ENCODE peak calls at places on chromosome X, in seven cellular contexts. V is psoas muscle, S is Peyer's patch, F is cardiac muscle cell, A is hepatocyte, B is suprapubic skin, E is kidney. D is an unnamed sample. For H3K4me1 and H3K9me3, the result is how much of the 10 kb centered on the place peaks cover.

GRCh38 chrX:13189380-13189779 is 130.5 kb downstream of the ATXN3L start:
- DNase-seq in V (no peak), S (no peak), F (no peak), A (no peak), B (no peak), E (no peak), D (no peak)

GRCh38 chrX:110407910-110408545 is 49.4 kb downstream of the RTL9 start:
- DNase-seq in V (no peak), S (peak), F (peak), A (peak), B (no peak), E (no peak), D (peak)

GRCh38 chrX:50469206-50469605 is 1.4 kb downstream of the DGKK start:
- DNase-seq in V (no peak), S (no peak), F (no peak), A (peak), B (no peak), E (no peak), D (no peak)

GRCh38 chrX:13147758-13148157 is 103.3 kb upstream of the FAM9C start:
- DNase-seq in V (no peak), S (no peak), F (no peak), A (no peak), B (no peak), E (no peak), D (peak)

GRCh38 chrX:21266949-21267348 is 107.3 kb upstream of the CNKSR2 start:
- DNase-seq in V (no peak), S (no peak), F (no peak), A (no peak), B (no peak), E (no peak), D (no peak)

GRCh38 chrX:13581554-13581953 is 12.2 kb downstream of the EGFL6 start:
- DNase-seq in V (no peak), S (no peak), F (no peak), A (no peak), B (no peak), E (no peak), D (no peak)

GRCh38 chrX:2691543-2692220 is 587 bp downstream of the CD99 start:
- DNase-seq in V (peak), S (peak), F (peak), A (peak), B (peak), E (peak), D (peak)

GRCh38 chrX:54044126-54044876 is at the start of gene PHF8:
- DNase-seq in V (peak), S (peak), F (peak), A (peak), B (peak), E (peak), D (peak)

GRCh38 chrX:74922922-74923321 is 2.3 kb downstream of the NEXMIF start:
- DNase-seq in V (no peak), S (no peak), F (no peak), A (no peak), B (no peak), E (no peak), D (no peak)

GRCh38 chrX:103800318-103800717 is 23.7 kb downstream of the PLP1 start:
- DNase-seq in V (no peak), S (no peak), F (no peak), A (no peak), B (no peak), E (no peak), D (no peak)

GRCh38 chrX:103309860-103310591 is 764 bp downstream of the BEX2 start:
- DNase-seq in V (no peak), S (no peak), F (peak), A (peak), B (no peak), E (no peak), D (no peak)

GRCh38 chrX:68415289-68415688 is 18.0 kb downstream of the OPHN1 start:
- DNase-seq in V (peak), S (no peak), F (no peak), A (no peak), B (no peak), E (no peak), D (peak)

GRCh38 chrX:154370300-154370881 is 4.0 kb downstream of the FLNA start:
- DNase-seq in V (peak), S (no peak), F (no peak), A (peak), B (no peak), E (peak), D (peak)

GRCh38 chrX:7943600-7944245 is 16.5 kb upstream of the PNPLA4 start:
- DNase-seq in V (no peak), S (no peak), F (no peak), A (no peak), B (no peak), E (no peak), D (no peak)

GRCh38 chrX:65932173-65933084 is 107.5 kb downstream of the VSIG4 start:
- DNase-seq in V (no peak), S (no peak), F (no peak), A (peak), B (no peak), E (no peak), D (peak)

GRCh38 chrX:35104626-35105025 is 162.0 kb downstream of the FAM47B start:
- DNase-seq in V (no peak), S (no peak), F (no peak), A (no peak), B (no peak), E (no peak), D (no peak)

GRCh38 chrX:28189011-28189410 is 207.8 kb upstream of the DCAF8L1 start:
- DNase-seq in V (no peak), S (no peak), F (no peak), A (no peak), B (no peak), E (no peak), D (peak)

GRCh38 chrX:337331-337831 is 18.8 kb upstream of the GTPBP6 start:
- DNase-seq in V (no peak), S (no peak), F (no peak), A (no peak), B (no peak), E (peak), D (no peak)

GRCh38 chrX:43176686-43177085 is 398.7 kb upstream of the PPP1R2C start:
- DNase-seq in V (no peak), S (no peak), F (no peak), A (no peak), B (no peak), E (no peak), D (no peak)

GRCh38 chrX:6432211-6432610 is 102.7 kb downstream of the VCX3A start:
- DNase-seq in V (no peak), S (no peak), F (no peak), A (no peak), B (no peak), E (no peak), D (no peak)

GRCh38 chrX:87409113-87409841 is 108.3 kb upstream of the KLHL4 start:
- DNase-seq in V (peak), S (no peak), F (peak), A (peak), B (no peak), E (peak), D (peak)

GRCh38 chrX:130295519-130296314 is 27.0 kb upstream of the ZNF280C start:
- DNase-seq in V (no peak), S (no peak), F (no peak), A (no peak), B (no peak), E (no peak), D (no peak)

GRCh38 chrX:97267916-97268680 is 384.4 kb downstream of the RPA4 start:
- DNase-seq in V (no peak), S (no peak), F (no peak), A (no peak), B (no peak), E (no peak), D (no peak)

GRCh38 chrX:123077671-123078070 is 106.4 kb upstream of the GRIA3 start:
- DNase-seq in V (no peak), S (no peak), F (no peak), A (no peak), B (no peak), E (no peak), D (peak)

GRCh38 chrX:11626351-11626750 is 39.4 kb downstream of the ARHGAP6 start:
- DNase-seq in V (no peak), S (no peak), F (no peak), A (no peak), B (no peak), E (no peak), D (no peak)

GRCh38 chrX:1595711-1596060 is 4.3 kb downstream of the AKAP17A start:
- DNase-seq in V (no peak), S (no peak), F (no peak), A (no peak), B (no peak), E (no peak), D (no peak)

GRCh38 chrX:19513383-19513782 is 1.9 kb downstream of the MAP3K15 start:
- DNase-seq in V (no peak), S (no peak), F (no peak), A (no peak), B (no peak), E (no peak), D (peak)

GRCh38 chrX:3443186-3443585 is 96.7 kb upstream of the MXRA5 start:
- DNase-seq in V (no peak), S (no peak), F (peak), A (no peak), B (no peak), E (no peak), D (peak)

GRCh38 chrX:82208976-82209375 is 1007.1 kb downstream of the SH3BGRL start:
- DNase-seq in V (no peak), S (no peak), F (no peak), A (no peak), B (no peak), E (no peak), D (no peak)

GRCh38 chrX:54529166-54529558 is 857 bp upstream of the GNL3L start:
- DNase-seq in V (no peak), S (no peak), F (no peak), A (no peak), B (no peak), E (no peak), D (peak)

GRCh38 chrX:64204701-64205440 is 637 bp downstream of the AMER1 start:
- DNase-seq in V (peak), S (peak), F (peak), A (peak), B (no peak), E (no peak), D (peak)

GRCh38 chrX:27336466-27337091 is 126.6 kb downstream of the PPP4R3C start:
- DNase-seq in V (no peak), S (no peak), F (peak), A (peak), B (no peak), E (no peak), D (peak)

GRCh38 chrX:136781180-136781797 is 557 bp upstream of the ARHGEF6 start:
- DNase-seq in V (peak), S (no peak), F (no peak), A (no peak), B (no peak), E (no peak), D (no peak)

GRCh38 chrX:133350751-133351150 is 64.5 kb downstream of the GPC4 start:
- DNase-seq in V (peak), S (no peak), F (no peak), A (peak), B (no peak), E (peak), D (no peak)

GRCh38 chrX:8306296-8306975 is 135.4 kb upstream of the VCX2 start:
- DNase-seq in V (no peak), S (no peak), F (no peak), A (no peak), B (no peak), E (no peak), D (no peak)

GRCh38 chrX:7889138-7889537 is 38.1 kb downstream of the PNPLA4 start:
- DNase-seq in V (no peak), S (no peak), F (no peak), A (no peak), B (no peak), E (no peak), D (no peak)

GRCh38 chrX:71285929-71286328 is 2.5 kb downstream of the NONO start:
- DNase-seq in V (no peak), S (no peak), F (no peak), A (no peak), B (no peak), E (no peak), D (no peak)

GRCh38 chrX:154602766-154603437 is 16.2 kb downstream of the CTAG1B start:
- DNase-seq in V (no peak), S (no peak), F (no peak), A (no peak), B (no peak), E (no peak), D (no peak)

GRCh38 chrX:45775462-45775861 is 574.8 kb upstream of the DIPK2B start:
- DNase-seq in V (no peak), S (no peak), F (no peak), A (no peak), B (no peak), E (no peak), D (peak)

GRCh38 chrX:150085881-150086280 is 147.6 kb upstream of the EOLA2 start:
- DNase-seq in V (no peak), S (no peak), F (no peak), A (no peak), B (no peak), E (no peak), D (no peak)
- H3K4me1 ChIP-seq in V (under half), S (under half), F (under half), A (under half), B (under half), E (under half), D (under half)

GRCh38 chrX:135737361-135738071 is 24.1 kb downstream of the CT45A1 start:
- DNase-seq in V (no peak), S (no peak), F (no peak), A (no peak), B (no peak), E (no peak), D (peak)

GRCh38 chrX:135740683-135741149 is 27.3 kb downstream of the CT45A3 start:
- DNase-seq in V (no peak), S (no peak), F (no peak), A (no peak), B (no peak), E (no peak), D (peak)

DNA sequence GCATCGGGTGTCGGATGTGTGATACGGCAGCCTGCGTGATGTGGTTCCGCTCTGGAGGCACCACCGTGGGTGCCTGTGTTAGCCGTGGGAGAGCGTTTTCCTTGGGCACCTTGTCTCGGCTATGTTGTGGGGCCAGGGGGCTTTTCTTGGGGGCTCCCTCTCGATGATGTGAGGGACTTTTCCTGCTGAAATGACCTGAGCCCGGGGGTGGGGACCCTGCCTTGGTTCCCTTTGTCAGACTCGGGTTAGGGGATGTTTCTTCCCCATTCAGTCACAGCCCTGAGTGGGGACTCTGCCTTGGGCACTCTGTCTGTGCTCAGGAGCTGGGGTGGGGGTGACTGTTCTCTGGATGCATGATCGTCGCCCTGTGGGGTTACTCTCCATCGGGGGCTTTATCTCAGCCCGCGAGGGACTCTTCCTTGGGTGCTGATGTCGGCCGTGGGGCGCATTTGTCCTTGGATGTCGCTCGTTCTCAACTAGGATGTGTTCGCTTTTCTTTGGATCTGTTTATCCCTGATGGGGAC is 26.7 kb downstream of the CT45A3 start:
- DNase-seq in V (no peak), S (no peak), F (no peak), A (no peak), B (no peak), E (peak), D (no peak)
- H3K9me3 ChIP-seq in V (under half), S (under half), F (under half), A (under half), B (under half), E (under half), D (under half)

GRCh38 chrX:149370097-149370496 is 135.0 kb downstream of the IDS start:
- DNase-seq in V (no peak), S (no peak), F (no peak), A (no peak), B (no peak), E (no peak), D (no peak)

GRCh38 chrX:149365552-149365951 is 139.6 kb downstream of the IDS start:
- DNase-seq in V (no peak), S (no peak), F (no peak), A (no peak), B (no peak), E (no peak), D (no peak)

DNA sequence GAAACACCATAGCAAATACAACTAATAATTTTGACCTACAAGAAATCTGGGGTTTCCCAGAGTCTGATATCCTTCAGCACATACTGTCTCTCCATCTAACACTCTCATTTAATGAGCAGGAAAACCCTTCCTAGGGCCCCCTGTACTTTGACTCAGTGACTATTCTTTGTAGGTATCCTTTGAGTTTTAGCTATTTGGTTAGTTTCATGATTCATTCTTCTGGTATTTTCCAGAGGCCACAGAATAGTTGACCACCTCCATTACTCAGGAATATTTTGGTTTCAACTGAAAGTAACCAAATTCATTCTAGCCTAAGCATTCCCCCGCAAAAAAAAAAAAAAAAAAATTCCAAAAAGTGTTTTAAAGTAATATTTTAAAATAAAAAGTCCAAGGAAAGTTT is 140.0 kb downstream of the IDS start:
- DNase-seq in V (no peak), S (no peak), F (no peak), A (no peak), B (no peak), E (no peak), D (no peak)
- H3K4me3 ChIP-seq in V (no peak), S (no peak), F (no peak), A (no peak), B (no peak), E (no peak), D (no peak)

DNA sequence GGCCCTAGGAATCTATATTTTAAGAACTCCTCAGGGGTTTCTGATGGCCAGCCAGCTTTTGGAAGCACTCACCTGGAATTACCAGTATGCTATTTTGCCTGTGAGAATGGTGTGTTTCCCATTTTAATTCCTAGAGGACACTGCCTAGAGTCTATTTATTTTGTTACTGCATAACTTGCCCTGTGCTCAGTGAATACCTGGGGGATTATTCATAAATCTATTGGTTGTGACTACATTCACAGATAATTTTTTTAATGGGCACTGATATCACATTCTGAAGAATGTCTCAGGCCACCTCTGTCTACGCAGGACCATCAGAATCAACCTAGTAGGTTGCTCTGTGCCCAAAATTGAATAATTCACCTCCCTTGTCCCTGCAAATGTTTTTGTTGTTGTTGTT is 6.7 kb downstream of the ARL13A start:
- DNase-seq in V (no peak), S (no peak), F (no peak), A (no peak), B (no peak), E (no peak), D (no peak)
- H3K4me1 ChIP-seq in V (under half), S (under half), F (under half), A (under half), B (under half), E (under half), D (under half)

GRCh38 chrX:38943120-38943519 is 141.9 kb downstream of the MID1IP1 start:
- DNase-seq in V (no peak), S (no peak), F (no peak), A (no peak), B (no peak), E (no peak), D (no peak)
- H3K9me3 ChIP-seq in V (under half), S (under half), F (under half), A (under half), B (under half), E (under half), D (under half)

GRCh38 chrX:94560930-94561329 is 886.9 kb downstream of the FAM133A start:
- DNase-seq in V (no peak), S (no peak), F (no peak), A (no peak), B (no peak), E (no peak), D (no peak)
- H3K4me3 ChIP-seq in V (no peak), S (no peak), F (no peak), A (no peak), B (no peak), E (no peak), D (no peak)

DNA sequence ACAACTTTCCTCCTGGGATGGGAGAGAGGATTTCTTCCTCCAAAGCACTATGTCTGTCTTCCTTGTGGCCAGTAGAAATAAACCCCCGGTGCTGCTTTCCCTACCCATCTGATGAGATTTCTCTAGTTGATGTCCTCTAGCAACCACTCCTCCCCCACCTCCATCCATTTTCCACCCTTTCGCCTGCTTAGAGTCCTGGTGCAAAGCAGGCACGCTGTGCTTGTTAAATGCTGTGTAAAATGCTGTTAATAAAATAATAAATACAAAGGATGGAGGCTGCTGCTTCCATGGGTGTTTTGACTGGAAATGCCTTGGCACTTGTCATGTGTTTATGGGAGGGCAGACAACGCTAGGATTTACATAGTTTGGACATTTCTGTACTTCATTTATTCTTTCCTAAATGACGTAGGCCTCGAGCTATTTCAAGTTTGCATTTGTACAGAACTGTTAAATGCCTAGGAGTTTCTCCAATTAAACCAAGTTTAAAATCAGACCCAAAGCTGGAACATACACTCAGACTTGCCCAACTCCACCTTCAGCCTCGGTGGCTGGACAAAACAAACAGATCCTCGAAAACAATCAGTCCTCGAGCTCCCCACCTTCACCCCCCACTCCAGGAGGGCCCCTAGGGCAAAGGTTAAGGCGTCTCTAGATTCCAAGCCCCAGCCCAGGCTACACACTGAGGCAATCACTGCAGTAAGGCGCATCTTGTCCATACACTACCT is 10.0 kb downstream of the BCOR start:
- DNase-seq in V (no peak), S (no peak), F (no peak), A (no peak), B (no peak), E (peak), D (no peak)
- H3K4me1 ChIP-seq in V (under half), S (under half), F (half or more), A (half or more), B (half or more), E (under half), D (under half)

DNA sequence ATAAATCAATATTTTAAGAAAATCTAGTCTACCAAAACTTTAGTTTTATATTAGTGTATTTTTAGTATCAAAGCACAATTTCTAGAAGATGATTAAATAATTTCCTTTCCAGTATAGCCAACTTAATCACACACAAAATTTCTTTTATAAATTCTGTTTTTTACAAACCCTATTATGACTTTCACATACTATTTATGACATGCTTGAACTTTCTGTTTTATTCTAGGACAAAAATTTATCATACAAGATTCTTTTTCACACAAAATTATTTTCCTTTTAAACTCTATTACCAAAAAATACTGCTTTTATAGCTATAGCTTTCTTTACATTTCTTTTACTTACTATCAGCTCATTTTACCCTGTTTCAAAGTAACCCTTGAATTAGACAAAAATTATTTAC is 149.5 kb downstream of the OR13H1 start:
- DNase-seq in V (no peak), S (no peak), F (no peak), A (no peak), B (no peak), E (no peak), D (no peak)
- H3K9me3 ChIP-seq in V (under half), S (under half), F (under half), A (under half), B (under half), E (under half), D (under half)

GRCh38 chrX:106611323-106611681 is 476 bp upstream of the RADX start:
- DNase-seq in V (no peak), S (no peak), F (no peak), A (no peak), B (no peak), E (no peak), D (no peak)
- H3K4me3 ChIP-seq in V (peak), S (peak), F (peak), A (peak), B (peak), E (peak), D (peak)

D was measured in SJCRH30.